ENCODE peak calls at places on chromosomes 16 and 17, in five cellular contexts. One of them, this sample, is unnamed.

GRCh38 chr17:2571523-2572303 is 21.7 kb upstream of the PAFAH1B1 start:
- DNase-seq in ovary: no peak
- DNase-seq in testis: no peak
- DNase-seq in IMR-90: no peak
- DNase-seq in sigmoid colon: no peak
- DNase-seq in this sample: no peak

GRCh38 chr16:52953215-52953614 is 99.5 kb downstream of the CHD9NB start:
- DNase-seq in ovary: no peak
- DNase-seq in testis: no peak
- DNase-seq in IMR-90: no peak
- DNase-seq in sigmoid colon: no peak
- DNase-seq in this sample: no peak

GRCh38 chr16:55240933-55241332 is 83.1 kb upstream of the IRX6 start:
- DNase-seq in ovary: no peak
- DNase-seq in testis: no peak
- DNase-seq in IMR-90: no peak
- DNase-seq in sigmoid colon: no peak
- DNase-seq in this sample: no peak

GRCh38 chr16:66741131-66741900 is 10.1 kb downstream of the DYNC1LI2 start:
- DNase-seq in ovary: peak; percentile 85
- DNase-seq in testis: peak; percentile 91
- DNase-seq in IMR-90: peak; percentile 88
- DNase-seq in sigmoid colon: peak; percentile 96
- DNase-seq in this sample: peak; percentile 92

GRCh38 chr16:49276646-49277385 is 4.8 kb downstream of the CBLN1 start:
- DNase-seq in ovary: no peak
- DNase-seq in testis: no peak
- DNase-seq in IMR-90: no peak
- DNase-seq in sigmoid colon: no peak
- DNase-seq in this sample: no peak

GRCh38 chr17:40350410-40351184 is 13.9 kb downstream of the GJD3 start:
- DNase-seq in ovary: no peak
- DNase-seq in testis: no peak
- DNase-seq in IMR-90: no peak
- DNase-seq in sigmoid colon: no peak
- DNase-seq in this sample: no peak

GRCh38 chr17:8572767-8573166 is 57.8 kb downstream of the MYH10 start:
- DNase-seq in ovary: no peak
- DNase-seq in testis: no peak
- DNase-seq in IMR-90: no peak
- DNase-seq in sigmoid colon: no peak
- DNase-seq in this sample: no peak

GRCh38 chr16:84284168-84284722 is 10.4 kb upstream of the WFDC1 start:
- DNase-seq in ovary: peak; percentile 90
- DNase-seq in testis: peak; percentile 85
- DNase-seq in IMR-90: no peak
- DNase-seq in sigmoid colon: peak; percentile 85
- DNase-seq in this sample: peak; percentile 56

GRCh38 chr16:10090816-10091215 is 91.4 kb downstream of the GRIN2A start:
- DNase-seq in ovary: no peak
- DNase-seq in testis: no peak
- DNase-seq in IMR-90: no peak
- DNase-seq in sigmoid colon: no peak
- DNase-seq in this sample: no peak

GRCh38 chr17:80845863-80846671 is 145.6 kb upstream of the CHMP6 start:
- DNase-seq in ovary: no peak
- DNase-seq in testis: no peak
- DNase-seq in IMR-90: no peak
- DNase-seq in sigmoid colon: peak; percentile 46
- DNase-seq in this sample: no peak

GRCh38 chr16:88084881-88085280 is 133.6 kb downstream of the BANP start:
- DNase-seq in ovary: no peak
- DNase-seq in testis: no peak
- DNase-seq in IMR-90: peak; percentile 78
- DNase-seq in sigmoid colon: no peak
- DNase-seq in this sample: no peak

GRCh38 chr17:56350592-56350991 is 197.3 kb downstream of the ANKFN1 start:
- DNase-seq in ovary: no peak
- DNase-seq in testis: no peak
- DNase-seq in IMR-90: no peak
- DNase-seq in sigmoid colon: no peak
- DNase-seq in this sample: no peak

GRCh38 chr17:61442136-61442775 is 10.0 kb upstream of the TBX4 start:
- DNase-seq in ovary: no peak
- DNase-seq in testis: no peak
- DNase-seq in IMR-90: no peak
- DNase-seq in sigmoid colon: no peak
- DNase-seq in this sample: no peak

GRCh38 chr17:15502315-15503112 is 35.1 kb upstream of the CDRT4 start:
- DNase-seq in ovary: peak; percentile 95
- DNase-seq in testis: peak; percentile 95
- DNase-seq in IMR-90: peak; percentile 93
- DNase-seq in sigmoid colon: peak; percentile 97
- DNase-seq in this sample: peak; percentile 98

GRCh38 chr17:3970668-3971067 is 6.4 kb upstream of the ATP2A3 start:
- DNase-seq in ovary: no peak
- DNase-seq in testis: no peak
- DNase-seq in IMR-90: no peak
- DNase-seq in sigmoid colon: no peak
- DNase-seq in this sample: no peak

GRCh38 chr16:4654387-4654901 is 29.8 kb downstream of the MGRN1 start:
- DNase-seq in ovary: no peak
- DNase-seq in testis: peak; percentile 45
- DNase-seq in IMR-90: no peak
- DNase-seq in sigmoid colon: no peak
- DNase-seq in this sample: no peak

GRCh38 chr16:8740775-8741355 is 56.6 kb downstream of the TMEM186 start:
- DNase-seq in ovary: no peak
- DNase-seq in testis: peak; percentile 81
- DNase-seq in IMR-90: no peak
- DNase-seq in sigmoid colon: peak; percentile 46
- DNase-seq in this sample: no peak

GRCh38 chr17:44200478-44201155 is 933 bp upstream of the ATXN7L3 start:
- DNase-seq in ovary: no peak
- DNase-seq in testis: peak; percentile 41
- DNase-seq in IMR-90: no peak
- DNase-seq in sigmoid colon: no peak
- DNase-seq in this sample: no peak

GRCh38 chr16:27301236-27301861 is 12.4 kb upstream of the IL4R start:
- DNase-seq in ovary: no peak
- DNase-seq in testis: no peak
- DNase-seq in IMR-90: no peak
- DNase-seq in sigmoid colon: no peak
- DNase-seq in this sample: no peak

GRCh38 chr16:88462396-88462795 is 9.3 kb downstream of the ZFPM1 start:
- DNase-seq in ovary: no peak
- DNase-seq in testis: no peak
- DNase-seq in IMR-90: no peak
- DNase-seq in sigmoid colon: no peak
- DNase-seq in this sample: no peak

GRCh38 chr17:27340990-27341595 is 47.2 kb downstream of the WSB1 start:
- DNase-seq in ovary: no peak
- DNase-seq in testis: no peak
- DNase-seq in IMR-90: no peak
- DNase-seq in sigmoid colon: no peak
- DNase-seq in this sample: no peak

GRCh38 chr16:66382966-66383299 is 16.4 kb downstream of the CDH5 start:
- DNase-seq in ovary: no peak
- DNase-seq in testis: no peak
- DNase-seq in IMR-90: peak; percentile 93
- DNase-seq in sigmoid colon: no peak
- DNase-seq in this sample: no peak

GRCh38 chr17:76884995-76885896 is 17.0 kb downstream of the MGAT5B start:
- DNase-seq in ovary: no peak
- DNase-seq in testis: no peak
- DNase-seq in IMR-90: no peak
- DNase-seq in sigmoid colon: no peak
- DNase-seq in this sample: no peak

GRCh38 chr17:19239544-19239943 is 2.4 kb downstream of the EPN2 start:
- DNase-seq in ovary: peak; percentile 57
- DNase-seq in testis: peak; percentile 36
- DNase-seq in IMR-90: no peak
- DNase-seq in sigmoid colon: peak; percentile 75
- DNase-seq in this sample: no peak

GRCh38 chr16:4358831-4359561 is 7.9 kb upstream of the PAM16 start:
- DNase-seq in ovary: peak; percentile 83
- DNase-seq in testis: peak; percentile 71
- DNase-seq in IMR-90: no peak
- DNase-seq in sigmoid colon: peak; percentile 84
- DNase-seq in this sample: no peak

GRCh38 chr16:1153480-1154160 is 714 bp downstream of the CACNA1H start:
- DNase-seq in ovary: peak; percentile 65
- DNase-seq in testis: no peak
- DNase-seq in IMR-90: no peak
- DNase-seq in sigmoid colon: no peak
- DNase-seq in this sample: no peak

GRCh38 chr16:1154887-1155331 is 2.0 kb downstream of the CACNA1H start:
- DNase-seq in ovary: no peak
- DNase-seq in testis: no peak
- DNase-seq in IMR-90: peak; percentile 41
- DNase-seq in sigmoid colon: no peak
- DNase-seq in this sample: no peak

GRCh38 chr16:1155353-1156110 is 2.6 kb downstream of the CACNA1H start:
- DNase-seq in ovary: peak; percentile 81
- DNase-seq in testis: no peak
- DNase-seq in IMR-90: no peak
- DNase-seq in sigmoid colon: no peak
- DNase-seq in this sample: no peak

GRCh38 chr16:1152651-1153259 is at the start of gene CACNA1H:
- DNase-seq in ovary: peak; percentile 89
- DNase-seq in testis: peak; percentile 42
- DNase-seq in IMR-90: no peak
- DNase-seq in sigmoid colon: no peak
- DNase-seq in this sample: no peak

GRCh38 chr16:1154291-1154886 is 1.5 kb downstream of the CACNA1H start:
- DNase-seq in ovary: peak; percentile 85
- DNase-seq in testis: no peak
- DNase-seq in IMR-90: no peak
- DNase-seq in sigmoid colon: peak; percentile 89
- DNase-seq in this sample: no peak
- H3K4me3 ChIP-seq in ovary: peak overlapping the region; percentile 52
- H3K4me3 ChIP-seq in testis: peak overlapping the region; percentile 59
- H3K4me3 ChIP-seq in IMR-90: no peak overlapping the region
- H3K4me3 ChIP-seq in sigmoid colon: peak overlapping the region; percentile 87
- H3K4me3 ChIP-seq in this sample: no peak overlapping the region

GRCh38 chr17:7561589-7562207 is at the start of gene SENP3:
- DNase-seq in ovary: peak; percentile 94
- DNase-seq in testis: peak; percentile 93
- DNase-seq in IMR-90: peak; percentile 88
- DNase-seq in sigmoid colon: peak; percentile 96
- DNase-seq in this sample: peak; percentile 80
- TF ChIP-seq CTCF in ovary: no peak
- TF ChIP-seq CTCF in testis: peak; percentile 16
- TF ChIP-seq CTCF in IMR-90: no peak
- TF ChIP-seq CTCF in sigmoid colon: no peak
- TF ChIP-seq CTCF in this sample: no peak

GRCh38 chr16:57801856-57802634 is at the start of gene KIFC3:
- DNase-seq in ovary: peak; percentile 93
- DNase-seq in testis: peak; percentile 90
- DNase-seq in IMR-90: peak; percentile 72
- DNase-seq in sigmoid colon: peak; percentile 92
- DNase-seq in this sample: peak; percentile 96
- TF ChIP-seq POLR2A in ovary: peak; percentile 20
- TF ChIP-seq POLR2A in testis: no peak
- TF ChIP-seq POLR2A in IMR-90: peak; percentile 68
- TF ChIP-seq POLR2A in sigmoid colon: no peak
- TF ChIP-seq POLR2A in this sample: no peak

GRCh38 chr16:50841081-50841886 is 99.4 kb downstream of the CYLD start:
- DNase-seq in ovary: peak; percentile 39
- DNase-seq in testis: peak; percentile 42
- DNase-seq in IMR-90: no peak
- DNase-seq in sigmoid colon: no peak
- DNase-seq in this sample: no peak
- H3K4me3 ChIP-seq in ovary: no peak overlapping the region
- H3K4me3 ChIP-seq in testis: peak overlapping the region; percentile 48
- H3K4me3 ChIP-seq in IMR-90: no peak overlapping the region
- H3K4me3 ChIP-seq in sigmoid colon: no peak overlapping the region
- H3K4me3 ChIP-seq in this sample: no peak overlapping the region

GRCh38 chr16:3115011-3115410 is 2.6 kb downstream of the ZNF205 start:
- DNase-seq in ovary: no peak
- DNase-seq in testis: no peak
- DNase-seq in IMR-90: no peak
- DNase-seq in sigmoid colon: no peak
- DNase-seq in this sample: no peak

GRCh38 chr16:3118204-3118790 is 5.9 kb downstream of the ZNF205 start:
- DNase-seq in ovary: no peak
- DNase-seq in testis: no peak
- DNase-seq in IMR-90: no peak
- DNase-seq in sigmoid colon: no peak
- DNase-seq in this sample: no peak

GRCh38 chr16:3113765-3114479 is 1.5 kb downstream of the ZNF205 start:
- DNase-seq in ovary: no peak
- DNase-seq in testis: no peak
- DNase-seq in IMR-90: peak; percentile 56
- DNase-seq in sigmoid colon: no peak
- DNase-seq in this sample: no peak

GRCh38 chr16:3112881-3113574 is 642 bp downstream of the ZNF205 start:
- DNase-seq in ovary: peak; percentile 78
- DNase-seq in testis: peak; percentile 43
- DNase-seq in IMR-90: peak; percentile 16
- DNase-seq in sigmoid colon: peak; percentile 77
- DNase-seq in this sample: no peak

DNA sequence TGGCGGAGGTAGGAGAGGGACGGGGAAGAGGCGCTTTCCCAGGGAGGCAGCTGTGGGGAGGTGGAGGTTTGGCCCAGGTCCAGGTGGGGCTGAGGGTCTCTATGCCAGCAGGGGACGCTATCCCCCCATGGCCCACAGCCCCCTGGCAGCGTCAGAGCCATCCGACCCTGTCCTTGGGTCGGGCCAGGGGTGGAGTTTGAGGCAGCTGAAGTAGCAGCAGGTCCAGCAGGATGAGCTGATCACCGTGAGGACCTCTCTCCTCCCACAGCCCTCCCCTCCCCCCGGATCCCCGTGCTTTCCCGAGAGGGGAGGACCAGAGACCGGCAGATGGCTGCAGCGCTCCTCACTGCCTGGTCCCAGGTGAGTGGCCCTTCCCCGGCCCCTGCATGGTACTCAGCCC is 3.2 kb downstream of the ZNF205 start:
- DNase-seq in ovary: no peak
- DNase-seq in testis: no peak
- DNase-seq in IMR-90: no peak
- DNase-seq in sigmoid colon: no peak
- DNase-seq in this sample: no peak
- TF ChIP-seq CTCF in ovary: no peak
- TF ChIP-seq CTCF in testis: no peak
- TF ChIP-seq CTCF in IMR-90: no peak
- TF ChIP-seq CTCF in sigmoid colon: no peak
- TF ChIP-seq CTCF in this sample: no peak

DNA sequence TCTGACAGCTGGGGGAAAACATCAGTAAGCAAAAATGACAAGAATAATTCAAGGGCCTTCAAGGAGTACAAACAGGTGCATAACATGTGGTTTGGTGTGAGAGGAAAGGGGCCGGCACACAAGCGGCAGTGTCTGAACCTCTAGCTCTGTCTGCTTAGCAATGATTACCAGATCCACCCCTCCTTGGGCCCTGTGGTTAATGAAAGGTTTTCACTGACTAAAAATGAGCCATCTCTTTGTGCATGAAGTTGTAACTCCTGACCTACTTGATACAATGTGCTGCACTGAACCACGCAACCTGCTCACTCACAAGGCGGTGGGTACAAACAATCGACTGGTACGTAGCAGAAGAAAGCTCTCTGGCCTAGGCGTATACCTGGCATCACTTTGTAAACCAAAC is 15.1 kb downstream of the FAM117A start:
- DNase-seq in ovary: no peak
- DNase-seq in testis: no peak
- DNase-seq in IMR-90: no peak
- DNase-seq in sigmoid colon: no peak
- DNase-seq in this sample: no peak
- TF ChIP-seq POLR2A in ovary: no peak
- TF ChIP-seq POLR2A in testis: no peak
- TF ChIP-seq POLR2A in IMR-90: no peak
- TF ChIP-seq POLR2A in sigmoid colon: no peak
- TF ChIP-seq POLR2A in this sample: no peak